ENCODE peak calls at places on chromosome 20, in seven cellular contexts. Y is fibroblast of lung, S is spleen, I is stomach, J is Panc1, Q is astrocyte of the spinal cord, M is MM.1S. K is an unnamed sample.

GRCh38 chr20:33554914-33555420 is 65.1 kb downstream of the CBFA2T2 start:
- DNase-seq in Y (peak), S (no peak), I (no peak), J (peak), Q (peak), M (peak), K (peak)

GRCh38 chr20:1811621-1812498 is 83.3 kb upstream of the SIRPA start:
- DNase-seq in Y (peak), S (no peak), I (no peak), J (no peak), Q (no peak), M (no peak), K (no peak)

GRCh38 chr20:16107172-16107870 is 465.9 kb downstream of the KIF16B start:
- DNase-seq in Y (no peak), S (peak), I (no peak), J (no peak), Q (no peak), M (no peak), K (no peak)

GRCh38 chr20:58709703-58710039 is 17.1 kb downstream of the NPEPL1 start:
- DNase-seq in Y (no peak), S (peak), I (peak), J (no peak), Q (no peak), M (no peak), K (no peak)

GRCh38 chr20:38997622-38998021 is 35.5 kb downstream of the DHX35 start:
- DNase-seq in Y (peak), S (no peak), I (no peak), J (no peak), Q (no peak), M (no peak), K (no peak)

GRCh38 chr20:22088882-22089281 is 383.4 kb downstream of the PAX1 start:
- DNase-seq in Y (no peak), S (no peak), I (no peak), J (no peak), Q (no peak), M (no peak), K (no peak)

GRCh38 chr20:17643531-17644188 is 38.4 kb downstream of the RRBP1 start:
- DNase-seq in Y (peak), S (peak), I (no peak), J (no peak), Q (no peak), M (no peak), K (no peak)

GRCh38 chr20:20375862-20376261 is 8.0 kb downstream of the INSM1 start:
- DNase-seq in Y (no peak), S (no peak), I (no peak), J (no peak), Q (no peak), M (no peak), K (no peak)

GRCh38 chr20:58021481-58021880 is 207.0 kb downstream of the ANKRD60 start:
- DNase-seq in Y (peak), S (no peak), I (no peak), J (no peak), Q (no peak), M (peak), K (peak)

GRCh38 chr20:25194333-25194972 is 1.1 kb upstream of the ENTPD6 start:
- DNase-seq in Y (no peak), S (peak), I (no peak), J (no peak), Q (no peak), M (no peak), K (no peak)
- TF ChIP-seq CTCF in Y (no peak), S (no peak), I (no peak), J (no peak), Q (no peak), M (no peak), K (no peak)

DNA sequence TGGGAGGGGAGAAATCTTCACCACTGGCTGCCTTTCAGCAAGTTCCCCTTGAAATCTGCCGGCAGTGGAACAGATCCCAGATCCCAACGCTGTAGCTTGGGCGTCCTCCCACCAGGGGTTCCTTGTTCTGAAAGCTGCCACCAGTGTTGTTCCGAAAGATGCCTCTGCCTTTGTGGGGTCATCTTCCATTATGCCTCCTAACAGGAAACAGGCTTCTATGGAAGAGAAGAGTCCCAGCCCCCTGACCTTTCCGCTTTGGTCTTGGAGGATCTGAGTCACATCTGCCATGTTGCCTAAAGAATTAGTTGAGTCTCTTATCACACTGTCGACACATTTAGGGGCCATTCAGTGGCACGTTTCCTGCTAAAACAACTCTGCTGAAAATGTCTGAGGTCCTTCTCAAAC is 57.5 kb upstream of the NFATC2 start:
- DNase-seq in Y (no peak), S (no peak), I (no peak), J (no peak), Q (no peak), M (no peak), K (no peak)
- TF ChIP-seq CTCF in Y (no peak), S (no peak), I (no peak), J (no peak), Q (no peak), M (no peak), K (no peak)

GRCh38 chr20:25139061-25139705 is 56.3 kb upstream of the ENTPD6 start:
- DNase-seq in Y (no peak), S (no peak), I (no peak), J (peak), Q (no peak), M (no peak), K (peak)
- TF ChIP-seq CTCF in Y (no peak), S (no peak), I (peak), J (peak), Q (no peak), M (no peak), K (no peak)

DNA sequence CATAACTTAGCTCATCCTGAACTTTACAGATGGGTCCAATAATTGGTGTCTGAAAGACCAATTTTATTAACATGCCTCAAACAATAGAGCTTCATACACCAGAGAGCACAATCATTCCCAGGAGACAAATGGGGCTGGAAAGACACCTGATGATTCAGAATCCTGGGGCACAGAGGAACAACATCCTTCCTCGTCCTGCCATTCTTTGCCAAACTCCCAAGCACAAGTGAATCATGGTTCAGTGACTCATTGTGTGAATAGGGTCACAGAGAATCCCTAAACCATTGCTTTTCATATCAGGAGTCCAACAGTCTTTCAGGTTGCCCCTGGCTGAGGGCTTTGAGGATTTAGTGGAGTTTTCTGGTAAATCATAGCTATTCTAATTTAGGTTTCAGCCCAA is 266.4 kb upstream of the BMP2 start:
- DNase-seq in Y (peak), S (no peak), I (no peak), J (no peak), Q (peak), M (no peak), K (peak)
- TF ChIP-seq CTCF in Y (no peak), S (no peak), I (no peak), J (no peak), Q (no peak), M (no peak), K (no peak)

GRCh38 chr20:25480797-25481196 is 73.3 kb downstream of the GINS1 start:
- DNase-seq in Y (no peak), S (no peak), I (no peak), J (no peak), Q (no peak), M (no peak), K (no peak)

GRCh38 chr20:25481918-25482253 is 74.4 kb downstream of the GINS1 start:
- DNase-seq in Y (no peak), S (peak), I (no peak), J (no peak), Q (no peak), M (no peak), K (no peak)

GRCh38 chr20:25479638-25480037 is 72.2 kb downstream of the GINS1 start:
- DNase-seq in Y (no peak), S (no peak), I (no peak), J (no peak), Q (no peak), M (no peak), K (no peak)

GRCh38 chr20:25480156-25480555 is 72.7 kb downstream of the GINS1 start:
- DNase-seq in Y (no peak), S (no peak), I (no peak), J (no peak), Q (no peak), M (no peak), K (no peak)

DNA sequence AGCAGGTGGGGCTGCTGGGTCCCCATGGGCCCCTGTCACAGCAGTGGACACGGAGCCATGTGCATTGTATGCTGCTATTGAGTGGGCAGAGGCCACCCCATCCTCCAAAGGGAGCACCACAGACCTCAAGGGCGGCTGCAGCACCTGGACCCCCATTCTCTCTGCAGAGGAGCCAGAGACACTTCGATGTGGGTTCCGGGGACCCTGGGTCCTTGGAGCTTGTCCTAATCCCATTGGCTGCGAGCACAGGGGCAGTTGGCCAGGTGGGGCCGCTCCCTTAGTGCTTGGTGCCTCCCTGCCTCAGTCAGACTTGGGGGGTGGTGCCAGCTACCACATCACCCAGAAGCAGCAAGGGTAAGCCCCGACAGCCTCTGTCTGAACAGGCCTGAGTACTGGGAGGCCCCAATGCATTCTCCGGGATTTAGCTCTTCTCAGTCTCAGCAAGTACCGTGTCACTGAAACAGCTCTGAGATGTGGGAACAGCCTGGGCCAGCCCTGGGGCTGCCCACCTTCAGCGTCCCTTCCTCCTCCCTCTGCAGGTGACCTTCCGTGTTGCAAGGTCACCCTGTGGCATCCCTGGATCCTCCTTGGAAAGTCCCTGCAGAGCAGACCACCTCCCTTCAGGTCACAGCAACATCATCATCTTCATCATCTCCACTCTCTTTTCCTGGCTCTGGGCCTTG is 73.9 kb downstream of the GINS1 start:
- DNase-seq in Y (no peak), S (no peak), I (no peak), J (no peak), Q (no peak), M (no peak), K (no peak)
- TF ChIP-seq CTCF in Y (peak), S (no peak), I (no peak), J (no peak), Q (peak), M (no peak), K (no peak)

DNA sequence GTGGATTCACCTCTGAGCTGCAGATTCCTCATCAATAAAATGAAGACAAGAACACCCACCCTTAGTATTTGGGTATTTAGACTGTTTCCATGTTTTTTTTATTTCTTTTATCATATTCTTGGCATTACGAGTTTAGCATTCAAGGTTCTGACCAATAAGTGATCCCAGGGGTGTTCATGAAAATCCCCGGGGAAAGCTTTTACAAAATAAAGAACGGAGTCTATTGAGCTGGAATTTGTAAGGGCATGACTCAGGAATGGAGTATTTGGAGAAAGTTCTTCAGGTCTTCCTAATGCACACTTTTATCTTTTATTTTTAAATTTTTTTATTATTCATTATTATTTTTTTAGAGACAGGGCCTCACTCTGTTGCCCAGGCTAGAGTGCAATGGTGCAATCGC is 19.4 kb upstream of the TOX2 start:
- DNase-seq in Y (peak), S (no peak), I (no peak), J (no peak), Q (peak), M (no peak), K (no peak)
- TF ChIP-seq CTCF in Y (no peak), S (no peak), I (no peak), J (no peak), Q (no peak), M (no peak), K (no peak)

GRCh38 chr20:54668271-54669053 is 193.1 kb downstream of the DOK5 start:
- DNase-seq in Y (peak), S (no peak), I (no peak), J (no peak), Q (no peak), M (peak), K (peak)

GRCh38 chr20:54665812-54666211 is 190.4 kb downstream of the DOK5 start:
- DNase-seq in Y (no peak), S (no peak), I (no peak), J (no peak), Q (no peak), M (peak), K (no peak)

GRCh38 chr20:54669054-54669390 is 193.6 kb downstream of the DOK5 start:
- DNase-seq in Y (no peak), S (no peak), I (no peak), J (no peak), Q (no peak), M (no peak), K (no peak)
- TF ChIP-seq CTCF in Y (no peak), S (no peak), I (no peak), J (no peak), Q (no peak), M (no peak), K (no peak)

DNA sequence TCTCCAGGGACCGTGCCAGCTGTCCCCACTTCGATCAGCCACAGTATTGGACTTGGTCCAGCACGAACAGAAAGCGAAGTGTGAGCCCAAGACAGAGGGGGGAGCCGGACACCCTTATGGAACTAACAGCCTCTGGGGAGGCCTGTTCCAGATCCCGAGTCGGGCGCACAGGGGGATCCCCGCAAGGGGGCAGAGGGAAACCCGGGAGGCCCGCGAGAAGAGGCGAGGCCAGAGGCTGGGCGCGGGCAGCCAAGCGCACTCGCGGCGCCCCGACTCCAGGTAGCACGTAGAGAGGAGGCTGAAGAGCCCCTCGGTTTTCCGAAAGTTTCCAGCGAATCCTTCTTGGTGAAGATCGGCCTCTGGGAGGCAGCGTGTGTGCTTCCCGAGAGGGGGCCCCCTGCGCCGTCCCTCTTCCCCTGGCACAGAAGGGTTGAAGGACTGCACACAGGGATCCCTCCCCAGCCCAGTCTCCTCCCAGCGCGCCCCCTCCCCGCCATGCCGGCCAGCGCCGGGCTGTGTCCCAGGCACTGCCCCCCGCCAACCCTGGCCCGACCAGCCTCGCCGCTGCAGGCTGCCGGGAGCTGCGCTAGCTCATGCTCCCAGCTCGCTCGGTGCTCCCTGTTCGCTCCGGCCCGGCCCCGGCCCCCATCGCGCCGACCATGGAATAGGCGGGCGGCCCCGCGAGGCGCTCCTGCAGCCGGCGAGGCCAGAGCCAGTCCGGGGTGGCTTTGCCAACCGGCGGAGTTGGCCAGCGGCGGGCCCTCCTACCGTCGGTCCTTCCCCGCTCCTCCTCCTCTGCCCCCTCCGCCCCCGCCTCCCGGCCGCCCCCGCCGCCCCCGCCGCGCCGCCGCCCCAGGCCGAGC is 550 bp upstream of the SLC24A3 start:
- DNase-seq in Y (peak), S (peak), I (peak), J (no peak), Q (peak), M (no peak), K (no peak)
- TF ChIP-seq CTCF in Y (peak), S (no peak), I (no peak), J (peak), Q (peak), M (no peak), K (no peak)

GRCh38 chr20:46594725-46595124 is 44.3 kb upstream of the OCSTAMP start:
- DNase-seq in Y (no peak), S (no peak), I (no peak), J (no peak), Q (no peak), M (no peak), K (no peak)

GRCh38 chr20:46588532-46589509 is 38.4 kb upstream of the OCSTAMP start:
- DNase-seq in Y (no peak), S (no peak), I (no peak), J (no peak), Q (no peak), M (peak), K (no peak)

GRCh38 chr20:46587986-46588385 is 37.5 kb upstream of the OCSTAMP start:
- DNase-seq in Y (no peak), S (no peak), I (no peak), J (no peak), Q (no peak), M (no peak), K (no peak)

GRCh38 chr20:46590453-46590852 is 40.0 kb upstream of the OCSTAMP start:
- DNase-seq in Y (no peak), S (no peak), I (no peak), J (no peak), Q (no peak), M (no peak), K (no peak)

DNA sequence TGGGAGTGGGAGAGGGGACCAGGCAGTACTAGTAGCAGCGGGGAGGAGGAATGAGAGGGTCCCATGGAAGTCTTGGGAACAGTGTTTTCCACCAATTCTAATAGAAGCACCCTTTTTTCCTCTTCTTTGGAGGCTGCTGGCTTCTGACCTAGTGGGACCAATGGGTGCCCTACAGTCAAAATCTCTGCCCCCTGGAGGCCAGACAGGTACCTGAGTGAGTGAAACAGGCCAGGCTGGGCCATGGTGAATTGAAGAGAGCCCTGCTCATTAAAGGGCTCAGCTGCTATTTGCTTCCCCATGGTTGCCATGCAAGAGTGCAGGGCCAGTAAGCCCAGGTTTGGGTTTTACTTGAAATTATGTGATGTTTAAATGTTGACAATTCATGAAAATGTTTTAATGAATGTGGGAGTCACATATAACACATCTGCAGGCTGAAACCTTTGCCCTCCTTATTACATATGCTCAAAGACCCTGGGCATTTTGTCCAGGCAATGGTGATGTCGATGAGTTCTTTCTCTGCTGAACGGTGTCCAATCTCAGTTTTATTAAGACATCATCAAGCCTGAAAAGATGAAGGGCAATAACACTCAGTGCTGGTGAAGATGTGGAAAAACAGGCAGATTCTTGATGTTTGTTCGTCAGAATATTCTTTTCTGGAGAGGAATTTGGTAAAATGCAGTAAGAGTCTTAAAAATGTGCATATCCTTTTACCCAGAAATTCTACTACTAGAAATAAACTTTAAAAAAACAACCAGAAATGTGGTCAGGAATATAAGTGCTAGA is 42.3 kb upstream of the OCSTAMP start:
- DNase-seq in Y (no peak), S (no peak), I (no peak), J (no peak), Q (no peak), M (no peak), K (no peak)
- TF ChIP-seq CTCF in Y (no peak), S (no peak), I (no peak), J (peak), Q (no peak), M (peak), K (no peak)

K was measured in RWPE1.